ENCODE peak calls at places on chromosomes 16 and 17, in four cellular contexts. Q is Calu3; C is HFFc6; U is stimulated activated CD8-positive, alpha-beta memory T cell treated with anti-CD3 and anti-CD28 coated beads, Interleukin-15, amount 100 ng/mL, for 24 hours. G is an unnamed sample.

GRCh38 chr17:43014020-43014615 is 7.5 kb downstream of the IFI35 start:
- DNase-seq in Q (no peak), C (no peak), U (no peak), G (no peak)

GRCh38 chr16:12518238-12519004 is 285.3 kb downstream of the CPPED1 start:
- DNase-seq in Q (no peak), C (no peak), U (no peak), G (no peak)

GRCh38 chr17:50087912-50088405 is 7.2 kb upstream of the PDK2 start:
- DNase-seq in Q (no peak), C (no peak), U (no peak), G (no peak)

GRCh38 chr17:51029568-51030463 is 90.9 kb downstream of the SPAG9 start:
- DNase-seq in Q (no peak), C (peak; percentile 12), U (no peak), G (no peak)

GRCh38 chr17:45812102-45812501 is 28.0 kb downstream of the CRHR1 start:
- DNase-seq in Q (no peak), C (peak; percentile 14), U (no peak), G (peak; percentile 11)

GRCh38 chr16:23504453-23505179 is 5.7 kb downstream of the GGA2 start:
- DNase-seq in Q (peak; percentile 72), C (peak; percentile 94), U (peak; percentile 35), G (peak; percentile 98)

GRCh38 chr16:75193730-75194444 is 13.1 kb downstream of the CTRB2 start:
- DNase-seq in Q (no peak), C (no peak), U (no peak), G (no peak)

GRCh38 chr16:84047626-84048025 is 5.0 kb upstream of the SLC38A8 start:
- DNase-seq in Q (no peak), C (no peak), U (no peak), G (no peak)

GRCh38 chr17:62696726-62697490 is 69.4 kb downstream of the MRC2 start:
- DNase-seq in Q (no peak), C (no peak), U (no peak), G (no peak)

GRCh38 chr17:75774988-75775668 is 9.5 kb upstream of the UNK start:
- DNase-seq in Q (no peak), C (peak; percentile 51), U (no peak), G (no peak)

GRCh38 chr17:65018612-65019290 is 37.8 kb downstream of the GNA13 start:
- DNase-seq in Q (no peak), C (no peak), U (no peak), G (no peak)

GRCh38 chr17:11318207-11318606 is 77.2 kb downstream of the SHISA6 start:
- DNase-seq in Q (no peak), C (no peak), U (no peak), G (no peak)

GRCh38 chr17:9299695-9300094 is 275.9 kb downstream of the STX8 start:
- DNase-seq in Q (no peak), C (no peak), U (no peak), G (no peak)

GRCh38 chr17:48915459-48916282 is 7.5 kb downstream of the UBE2Z start:
- DNase-seq in Q (peak; percentile 63), C (peak; percentile 86), U (no peak), G (peak; percentile 91)

GRCh38 chr16:49828545-49829267 is 27.2 kb downstream of the ZNF423 start:
- DNase-seq in Q (no peak), C (no peak), U (no peak), G (no peak)

GRCh38 chr16:74724820-74725549 is 24.3 kb upstream of the MLKL start:
- DNase-seq in Q (no peak), C (peak; percentile 67), U (no peak), G (peak; percentile 66)

GRCh38 chr17:27520571-27521185 is 64.4 kb downstream of the KSR1 start:
- DNase-seq in Q (no peak), C (no peak), U (no peak), G (no peak)

GRCh38 chr17:77419547-77420475 is 279.0 kb downstream of the SEC14L1 start:
- DNase-seq in Q (no peak), C (no peak), U (no peak), G (no peak)

G was measured in HCEC 1CT.